ENCODE peak calls at places on chromosomes 5 and 9, in five cellular contexts. G is brain microvascular endothelial cell, T is uterus, S is fibroblast of mammary gland, W is AG10803. R is an unnamed sample.

GRCh38 chr9:105054488-105054887 is 126.5 kb upstream of the ABCA1 start:
- DNase-seq in G (peak; percentile 69), T (no peak), S (peak; percentile 97), W (peak; percentile 86), R (peak; percentile 45)

GRCh38 chr5:110873773-110874437 is 135.1 kb downstream of the SLC25A46 start:
- DNase-seq in G (no peak), T (no peak), S (no peak), W (no peak), R (no peak)

GRCh38 chr5:181207214-181207959 is 2.4 kb upstream of the TRIM7 start:
- DNase-seq in G (peak; percentile 95), T (peak; percentile 88), S (peak; percentile 95), W (peak; percentile 92), R (peak; percentile 79)

GRCh38 chr5:120509056-120509455 is 45.0 kb downstream of the PRR16 start:
- DNase-seq in G (no peak), T (no peak), S (peak; percentile 63), W (peak; percentile 91), R (peak; percentile 71)

GRCh38 chr9:88938181-88938580 is 53.1 kb upstream of the S1PR3 start:
- DNase-seq in G (no peak), T (no peak), S (no peak), W (no peak), R (no peak)

GRCh38 chr9:121267689-121268597 is at the start of gene GSN:
- DNase-seq in G (no peak), T (peak; percentile 84), S (peak; percentile 63), W (peak; percentile 66), R (no peak)

GRCh38 chr5:175471628-175472027 is 6.7 kb upstream of the SFXN1 start:
- DNase-seq in G (no peak), T (no peak), S (no peak), W (no peak), R (no peak)

GRCh38 chr5:5644249-5644648 is 221.8 kb downstream of the ICE1 start:
- DNase-seq in G (no peak), T (no peak), S (no peak), W (no peak), R (no peak)

GRCh38 chr5:179793470-179794139 is at the start of gene LTC4S:
- DNase-seq in G (no peak), T (peak; percentile 85), S (peak; percentile 54), W (peak; percentile 77), R (no peak)

GRCh38 chr9:113567361-113568080 is 104.0 kb downstream of the RGS3 start:
- DNase-seq in G (no peak), T (peak; percentile 13), S (no peak), W (no peak), R (no peak)

GRCh38 chr9:97811534-97812246 is 41.3 kb upstream of the FOXE1 start:
- DNase-seq in G (peak; percentile 42), T (no peak), S (peak; percentile 30), W (peak; percentile 42), R (no peak)

GRCh38 chr5:127236254-127236653 is 54.3 kb upstream of the MEGF10 start:
- DNase-seq in G (no peak), T (no peak), S (no peak), W (no peak), R (no peak)

GRCh38 chr5:50401337-50401736 is 39.8 kb downstream of the EMB start:
- DNase-seq in G (no peak), T (no peak), S (no peak), W (no peak), R (no peak)

GRCh38 chr9:2356391-2356790 is 265.2 kb upstream of the VLDLR start:
- DNase-seq in G (peak; percentile 50), T (no peak), S (no peak), W (peak; percentile 10), R (no peak)

GRCh38 chr9:88313364-88314220 is 74.7 kb upstream of the SPIN1 start:
- DNase-seq in G (no peak), T (no peak), S (no peak), W (no peak), R (no peak)

GRCh38 chr9:70553718-70554673 is 139.5 kb upstream of the KLF9 start:
- DNase-seq in G (no peak), T (peak; percentile 31), S (peak; percentile 37), W (peak; percentile 81), R (no peak)

GRCh38 chr9:109766351-109766750 is 13.6 kb upstream of the PALM2AKAP2 start:
- DNase-seq in G (peak; percentile 71), T (no peak), S (peak; percentile 93), W (peak; percentile 83), R (peak; percentile 93)

GRCh38 chr9:20989923-20990341 is 41.5 kb downstream of the HACD4 start:
- DNase-seq in G (no peak), T (peak; percentile 20), S (no peak), W (no peak), R (no peak)

GRCh38 chr5:146306838-146307237 is 31.8 kb upstream of the POU4F3 start:
- DNase-seq in G (no peak), T (no peak), S (no peak), W (no peak), R (no peak)

GRCh38 chr5:56759521-56759920 is 55.8 kb upstream of the MAP3K1 start:
- DNase-seq in G (no peak), T (no peak), S (no peak), W (no peak), R (no peak)

GRCh38 chr9:124758061-124758460 is 13.1 kb downstream of the NR6A1 start:
- DNase-seq in G (no peak), T (no peak), S (no peak), W (no peak), R (no peak)
- H3K4me3 ChIP-seq in G (no peak overlapping the region), T (no peak overlapping the region), S (no peak overlapping the region), W (no peak overlapping the region), R (no peak overlapping the region)

GRCh38 chr9:12666813-12667212 is 26.4 kb upstream of the TYRP1 start:
- DNase-seq in G (no peak), T (no peak), S (no peak), W (no peak), R (no peak)
- TF ChIP-seq CTCF in G (peak; percentile 17), T (no peak), S (peak; percentile 21), W (peak; percentile 12), R (peak; percentile 23)

DNA sequence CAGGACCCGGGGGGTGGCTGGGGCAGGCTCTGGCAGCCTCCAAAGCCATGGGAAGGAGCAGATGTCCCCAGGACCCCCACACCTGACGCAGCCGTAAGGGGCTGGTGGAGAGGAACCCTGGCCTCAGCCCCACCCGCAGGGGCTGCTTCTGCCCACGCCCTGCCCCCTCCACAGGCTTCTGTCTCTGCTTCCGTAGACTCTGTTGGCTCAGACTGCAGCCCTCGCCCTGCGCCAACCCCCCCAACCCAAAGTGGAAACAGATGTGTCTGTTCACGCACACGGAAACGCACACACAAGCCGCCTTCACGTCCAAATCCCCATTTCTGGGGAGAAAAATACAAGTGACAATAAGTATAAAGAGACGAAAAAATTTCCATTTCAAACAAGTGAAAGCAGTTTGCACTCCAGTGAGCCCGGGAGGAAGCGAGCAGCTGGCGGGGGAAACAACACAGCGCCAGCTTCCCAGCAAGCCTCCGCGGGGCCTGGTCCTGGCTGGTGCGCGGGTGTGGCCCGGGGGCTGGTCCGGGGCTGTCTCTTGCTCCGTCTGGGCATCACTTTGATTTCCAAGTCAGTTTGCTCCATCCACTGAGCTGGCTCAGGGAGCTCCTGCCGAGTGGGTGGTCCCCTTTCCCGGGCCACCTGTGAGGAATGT is 32.6 kb upstream of the RXRA start:
- DNase-seq in G (no peak), T (no peak), S (peak; percentile 8), W (peak; percentile 65), R (no peak)
- H3K4me3 ChIP-seq in G (no peak overlapping the region), T (peak overlapping the region; percentile 5), S (no peak overlapping the region), W (peak overlapping the region; percentile 39), R (peak overlapping the region; percentile 6)

GRCh38 chr5:71829206-71829605 is 110.1 kb downstream of the CARTPT start:
- DNase-seq in G (no peak), T (no peak), S (no peak), W (no peak), R (no peak)
- TF ChIP-seq CTCF in G (no peak), T (no peak), S (no peak), W (no peak), R (no peak)

R was measured in AG09309.